ENCODE peak calls at places on chromosomes 16 and 17, in eight cellular contexts. Z, H, U, V, C, E, I and T are unnamed samples. For H3K9me3, the result is how much of the 10 kb centered on the place peaks cover.

GRCh38 chr16:1991135-1991551 is 1.4 kb downstream of the SYNGR3 start:
- DNase-seq in C (no peak), E (no peak), U (peak), H (no peak), Z (peak), I (no peak), V (no peak), T (no peak)

GRCh38 chr17:27764589-27764988 is 35.7 kb downstream of the NOS2 start:
- DNase-seq in C (no peak), H (no peak), U (no peak), Z (no peak), V (no peak), E (no peak), I (no peak), T (no peak)

GRCh38 chr16:68354816-68355215 is 44.0 kb downstream of the PRMT7 start:
- DNase-seq in V (no peak), Z (no peak), I (no peak), H (peak), C (no peak), U (no peak), E (no peak), T (no peak)

GRCh38 chr16:49457196-49457595 is 83.6 kb downstream of the C16orf78 start:
- DNase-seq in I (peak), U (no peak), V (no peak), C (no peak), H (no peak), Z (peak), E (no peak), T (no peak)

GRCh38 chr16:86088287-86088686 is 189.3 kb downstream of the IRF8 start:
- DNase-seq in I (peak), Z (no peak), E (no peak), V (no peak), H (no peak), U (no peak), C (no peak), T (no peak)

GRCh38 chr16:66928702-66929388 is 3.5 kb upstream of the RRAD start:
- DNase-seq in H (peak), V (no peak), Z (no peak), I (no peak), U (peak), C (no peak), E (no peak), T (no peak)

GRCh38 chr17:61942085-61942484 is 14.3 kb upstream of the INTS2 start:
- DNase-seq in U (no peak), Z (no peak), I (no peak), E (no peak), H (no peak), C (no peak), V (no peak), T (no peak)

GRCh38 chr17:72255481-72255880 is 134.7 kb downstream of the SOX9 start:
- DNase-seq in U (no peak), Z (peak), I (no peak), H (no peak), E (no peak), C (no peak), V (no peak), T (no peak)

GRCh38 chr16:84043486-84044107 is 1.0 kb upstream of the SLC38A8 start:
- DNase-seq in V (no peak), H (peak), C (no peak), Z (no peak), U (no peak), E (no peak), I (peak), T (no peak)

GRCh38 chr17:32114536-32114935 is 27.8 kb upstream of the RHOT1 start:
- DNase-seq in V (no peak), Z (no peak), U (no peak), H (no peak), C (no peak), I (no peak), E (no peak), T (no peak)

GRCh38 chr17:78583091-78583490 is 5.9 kb upstream of the DNAH17 start:
- DNase-seq in V (no peak), E (no peak), Z (no peak), U (peak), C (no peak), I (peak), H (no peak), T (no peak)

GRCh38 chr16:67441907-67442306 is 11.0 kb downstream of the HSD11B2 start:
- DNase-seq in I (no peak), U (no peak), E (no peak), V (peak), Z (no peak), H (no peak), C (no peak), T (no peak)

GRCh38 chr17:29151567-29151966 is 28.6 kb downstream of the MYO18A start:
- DNase-seq in H (peak), I (no peak), U (no peak), E (no peak), Z (no peak), V (no peak), C (no peak), T (no peak)

GRCh38 chr17:2828396-2829038 is 32.3 kb downstream of the RAP1GAP2 start:
- DNase-seq in H (peak), E (no peak), U (peak), I (peak), V (peak), C (no peak), Z (peak), T (no peak)

GRCh38 chr17:59365383-59365981 is 34.0 kb downstream of the YPEL2 start:
- DNase-seq in V (no peak), Z (no peak), E (no peak), C (no peak), I (no peak), U (no peak), H (no peak), T (no peak)

GRCh38 chr16:56974549-56975300 is 13.0 kb downstream of the CETP start:
- DNase-seq in E (no peak), H (no peak), U (no peak), I (no peak), C (no peak), Z (no peak), V (no peak), T (no peak)

GRCh38 chr17:55432358-55433028 is 10.9 kb upstream of the MMD start:
- DNase-seq in Z (no peak), I (no peak), V (no peak), U (no peak), C (no peak), H (no peak), E (no peak), T (no peak)

GRCh38 chr17:77778636-77779524 is 179.6 kb upstream of the TNRC6C start:
- DNase-seq in V (peak), E (no peak), U (no peak), Z (no peak), I (peak), C (peak), H (peak), T (no peak)

GRCh38 chr17:37065486-37066321 is 117.0 kb downstream of the AATF start:
- DNase-seq in H (no peak), I (no peak), C (no peak), U (no peak), Z (no peak), V (no peak), E (no peak), T (no peak)

GRCh38 chr17:40063034-40063765 is 435 bp downstream of the THRA start:
- DNase-seq in I (peak), E (peak), Z (peak), V (peak), C (no peak), U (peak), H (peak), T (no peak)

GRCh38 chr17:50279181-50279526 is 4.9 kb downstream of the TMEM92 start:
- DNase-seq in E (no peak), U (no peak), H (no peak), C (no peak), Z (no peak), V (no peak), I (no peak), T (no peak)

GRCh38 chr17:41917192-41917591 is 1.6 kb downstream of the ACLY start:
- DNase-seq in C (no peak), I (no peak), U (no peak), Z (peak), H (no peak), E (no peak), V (no peak), T (no peak)

GRCh38 chr17:36575028-36575427 is 16.7 kb upstream of the DHRS11 start:
- DNase-seq in C (no peak), E (no peak), Z (no peak), U (no peak), H (no peak), I (no peak), V (no peak), T (no peak)

GRCh38 chr17:81397314-81398169 is 2.3 kb downstream of the BAHCC1 start:
- DNase-seq in U (no peak), I (no peak), H (no peak), C (no peak), E (no peak), Z (peak), V (no peak), T (no peak)

GRCh38 chr16:285146-286055 is 2.4 kb downstream of the PDIA2 start:
- DNase-seq in E (no peak), Z (no peak), U (no peak), C (no peak), V (no peak), I (no peak), H (no peak), T (no peak)

GRCh38 chr16:68893710-68894705 is 50.7 kb downstream of the TANGO6 start:
- DNase-seq in I (no peak), V (peak), H (no peak), C (no peak), U (no peak), Z (no peak), E (no peak), T (no peak)

GRCh38 chr16:84478172-84478948 is 26.1 kb downstream of the MEAK7 start:
- DNase-seq in I (peak), C (no peak), H (no peak), U (no peak), V (no peak), Z (no peak), E (no peak), T (peak)

GRCh38 chr16:4388275-4389021 is 16.8 kb downstream of the VASN start:
- DNase-seq in U (no peak), Z (no peak), C (no peak), I (peak), V (peak), E (no peak), H (peak), T (no peak)

GRCh38 chr16:79801550-79802090 is 201.1 kb upstream of the MAF start:
- DNase-seq in H (no peak), V (no peak), Z (no peak), C (no peak), I (no peak), U (no peak), E (peak), T (no peak)

GRCh38 chr17:41264599-41264998 is 579 bp upstream of the KRTAP9-6 start:
- DNase-seq in V (no peak), U (no peak), I (no peak), Z (no peak), H (no peak), C (no peak), E (no peak), T (no peak)

GRCh38 chr17:61970030-61970429 is 42.2 kb upstream of the INTS2 start:
- DNase-seq in I (no peak), C (no peak), H (no peak), Z (no peak), V (no peak), U (no peak), E (no peak), T (no peak)

GRCh38 chr17:65022751-65023421 is 33.7 kb downstream of the GNA13 start:
- DNase-seq in U (no peak), Z (no peak), V (no peak), H (no peak), I (no peak), C (no peak), E (no peak), T (no peak)

GRCh38 chr16:54750249-54750648 is 180.4 kb upstream of the IRX5 start:
- DNase-seq in I (no peak), C (no peak), V (no peak), E (peak), H (no peak), Z (no peak), U (no peak), T (no peak)

GRCh38 chr17:82804442-82805191 is 35.2 kb downstream of the ZNF750 start:
- DNase-seq in C (no peak), I (peak), Z (peak), U (no peak), H (peak), E (peak), V (peak), T (no peak)

GRCh38 chr16:687499-687898 is 2.7 kb downstream of the WDR24 start:
- DNase-seq in V (no peak), U (no peak), E (no peak), I (no peak), H (no peak), Z (no peak), C (no peak), T (no peak)

GRCh38 chr17:59093145-59093701 is 13.5 kb downstream of the TRIM37 start:
- DNase-seq in I (no peak), H (no peak), E (no peak), V (no peak), C (no peak), Z (no peak), U (no peak), T (no peak)

GRCh38 chr16:3029499-3030127 is 5.8 kb downstream of the THOC6 start:
- DNase-seq in V (no peak), E (no peak), C (no peak), Z (no peak), H (peak), U (no peak), I (no peak), T (no peak)

GRCh38 chr16:46673320-46674013 is 15.5 kb downstream of the VPS35 start:
- DNase-seq in C (no peak), H (no peak), E (no peak), Z (no peak), I (no peak), U (peak), V (no peak), T (no peak)

GRCh38 chr16:19523184-19523558 is 571 bp upstream of the CCP110 start:
- DNase-seq in U (no peak), I (no peak), V (no peak), E (no peak), C (no peak), H (peak), Z (peak), T (no peak)

GRCh38 chr16:19520861-19521331 is 1.0 kb downstream of the GDE1 start:
- DNase-seq in C (no peak), U (peak), E (no peak), V (no peak), I (no peak), H (no peak), Z (peak), T (no peak)

GRCh38 chr16:19523559-19524355 is at the start of gene CCP110:
- DNase-seq in V (peak), Z (peak), I (peak), C (peak), E (peak), H (peak), U (peak), T (peak)

GRCh38 chr16:19522369-19523159 is 666 bp upstream of the GDE1 start:
- DNase-seq in U (peak), V (no peak), E (no peak), C (no peak), H (no peak), I (no peak), Z (no peak), T (no peak)

DNA sequence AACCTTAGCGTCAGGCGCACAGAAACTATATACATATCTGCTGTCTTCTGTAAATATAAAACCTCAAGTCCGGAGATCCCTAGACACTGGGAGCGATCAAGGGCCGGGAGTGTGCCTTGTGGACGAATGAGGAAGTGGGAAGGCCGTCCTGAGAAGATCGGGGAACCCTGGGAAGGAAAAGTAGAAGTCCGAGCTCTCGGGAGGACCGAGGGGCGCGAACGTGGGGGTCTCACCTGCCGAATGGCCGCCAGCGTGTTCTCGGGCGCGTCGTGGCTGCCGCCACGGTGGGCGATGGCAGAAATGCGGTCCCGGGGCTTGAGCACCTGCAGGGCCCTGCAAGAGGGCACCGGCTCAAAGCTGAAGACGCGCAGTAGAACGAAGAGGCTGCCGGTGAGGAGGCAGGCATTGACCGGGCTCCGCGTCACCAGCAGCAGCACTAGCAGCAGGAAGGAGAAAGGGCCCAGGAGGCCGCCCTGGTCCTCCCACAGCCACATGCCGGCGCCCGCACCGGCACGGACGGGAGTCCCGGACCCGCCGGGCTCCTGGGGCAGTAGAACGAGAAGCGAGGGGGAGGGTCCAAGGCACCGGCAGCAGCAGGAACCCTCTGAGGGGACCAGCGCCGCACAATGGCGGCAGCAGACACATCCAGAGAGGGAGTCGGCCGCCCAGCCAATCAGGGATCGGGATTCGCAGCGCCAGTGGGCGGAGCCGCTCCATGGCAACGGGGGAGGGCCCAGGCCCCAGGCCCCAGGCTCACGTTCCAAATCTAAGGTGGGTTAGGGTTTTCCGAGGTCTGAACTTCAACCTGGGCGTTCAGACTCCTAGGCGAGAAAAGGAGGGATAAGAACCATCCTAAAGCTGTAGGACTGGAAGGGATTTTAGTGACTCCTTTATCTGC is at the start of gene GDE1:
- DNase-seq in V (peak), U (peak), E (peak), I (peak), H (peak), C (peak), Z (peak), T (peak)
- H3K27ac ChIP-seq in V (peak), U (peak), E (peak), I (peak), H (peak), C (peak), Z (peak), T (peak)

DNA sequence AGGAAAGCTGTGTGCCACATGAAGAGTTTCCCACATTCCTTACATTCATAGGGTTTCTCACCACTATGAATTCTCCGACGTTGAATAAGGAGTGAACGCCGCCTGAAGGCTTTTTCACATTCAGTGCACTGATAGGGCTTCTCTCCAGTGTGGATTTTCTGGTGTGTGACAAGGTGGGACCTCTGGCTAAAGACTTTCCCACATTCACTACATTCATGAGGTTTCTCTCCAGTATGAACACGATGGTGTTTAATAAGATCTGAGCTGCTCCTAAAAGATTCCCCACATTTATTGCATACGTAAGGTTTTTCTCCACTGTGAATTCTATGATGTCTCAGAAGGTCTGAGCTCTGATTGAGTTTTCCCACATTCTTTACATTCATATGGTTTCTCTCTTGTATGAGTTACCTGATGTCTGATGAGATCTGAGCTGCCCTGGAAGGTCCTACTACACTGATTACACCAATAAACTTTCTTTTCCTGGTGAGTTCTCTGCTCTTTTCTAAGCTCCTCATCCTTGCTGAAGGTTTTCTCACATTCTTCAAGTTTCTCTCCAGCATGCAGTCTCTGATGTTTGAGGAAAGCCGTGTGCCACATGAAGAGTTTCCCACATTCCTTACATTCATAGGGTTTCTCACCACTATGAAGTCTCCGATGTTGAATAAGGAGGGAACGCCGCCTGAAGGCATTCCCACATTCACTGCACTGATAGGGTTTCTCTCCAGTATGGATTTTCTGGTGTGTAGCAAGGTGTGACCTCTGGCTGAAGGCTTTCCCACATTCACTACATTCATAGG is 10.0 kb downstream of the ZNF594 start:
- DNase-seq in Z (no peak), I (no peak), H (no peak), C (no peak), V (no peak), U (peak), E (no peak), T (no peak)
- H3K9me3 ChIP-seq in Z (under half), I (under half), H (half or more), C (half or more), V (half or more), U (half or more), E (half or more), T (half or more)

GRCh38 chr17:48728232-48729231 is at the start of gene HOXB13:
- DNase-seq in U (no peak), V (peak), E (no peak), Z (peak), I (peak), H (no peak), C (no peak), T (no peak)
- H3K4me3 ChIP-seq in U (no peak), V (peak), E (peak), Z (peak), I (no peak), H (no peak), C (peak), T (no peak)

GRCh38 chr16:11686713-11687112 is 18.5 kb downstream of the SNN start:
- DNase-seq in C (no peak), I (no peak), U (peak), Z (no peak), E (no peak), V (no peak), H (no peak), T (no peak)

GRCh38 chr16:11687606-11688519 is 19.6 kb downstream of the SNN start:
- DNase-seq in C (no peak), U (no peak), Z (no peak), H (no peak), E (no peak), V (no peak), I (no peak), T (no peak)

GRCh38 chr16:11684231-11685025 is 16.2 kb downstream of the SNN start:
- DNase-seq in U (no peak), C (no peak), V (no peak), H (no peak), I (no peak), Z (no peak), E (no peak), T (no peak)

GRCh38 chr16:11688520-11688886 is 20.2 kb downstream of the SNN start:
- DNase-seq in U (no peak), I (no peak), V (no peak), C (no peak), Z (no peak), E (no peak), H (no peak), T (no peak)

GRCh38 chr16:11685844-11686618 is 17.8 kb downstream of the SNN start:
- DNase-seq in C (no peak), U (no peak), E (no peak), H (no peak), Z (no peak), I (no peak), V (no peak), T (no peak)
- H3K27ac ChIP-seq in C (peak), U (peak), E (peak), H (no peak), Z (no peak), I (no peak), V (peak), T (peak)

GRCh38 chr16:35497399-35497798 is 2038.0 kb downstream of the TP53TG3F start:
- DNase-seq in C (no peak), Z (no peak), U (no peak), I (no peak), V (no peak), E (no peak), H (no peak), T (no peak)
- H3K9me3 ChIP-seq in C (under half), Z (under half), U (under half), I (under half), V (under half), E (under half), H (under half), T (under half)

GRCh38 chr17:19650826-19651225 is 2.3 kb downstream of the ALDH3A2 start:
- DNase-seq in U (no peak), C (no peak), Z (no peak), E (no peak), V (no peak), I (no peak), H (no peak), T (no peak)
- H3K4me3 ChIP-seq in U (no peak), C (peak), Z (no peak), E (peak), V (peak), I (peak), H (peak), T (no peak)

GRCh38 chr16:27333549-27333948 is 19.8 kb downstream of the IL4R start:
- DNase-seq in C (no peak), V (no peak), E (no peak), U (no peak), H (no peak), Z (no peak), I (no peak), T (no peak)
- H3K27ac ChIP-seq in C (no peak), V (peak), E (peak), U (no peak), H (peak), Z (peak), I (no peak), T (no peak)